ENCODE peak calls at places on chromosome 21, in four cellular contexts. Z is HAP-1, F is nucleus accumbens, I is GM03348. S is an unnamed sample.

GRCh38 chr21:44732956-44733355 is 21.6 kb upstream of the TSPEAR start:
- DNase-seq in Z (no peak), F (no peak), I (no peak), S (no peak)

GRCh38 chr21:43916691-43917514 is 51.9 kb downstream of the AGPAT3 start:
- DNase-seq in Z (no peak), F (no peak), I (peak; percentile 47), S (no peak)

GRCh38 chr21:34129971-34130597 is 56.7 kb downstream of the MRPS6 start:
- DNase-seq in Z (peak; percentile 54), F (no peak), I (peak; percentile 40), S (peak; percentile 61)

GRCh38 chr21:41737656-41738324 is 29.1 kb downstream of the RIPK4 start:
- DNase-seq in Z (no peak), F (no peak), I (no peak), S (no peak)

GRCh38 chr21:38165466-38166213 is 91.2 kb upstream of the KCNJ15 start:
- DNase-seq in Z (no peak), F (no peak), I (peak; percentile 54), S (no peak)

GRCh38 chr21:44617071-44617501 is 5.2 kb downstream of the KRTAP10-8 start:
- DNase-seq in Z (no peak), F (no peak), I (no peak), S (no peak)

GRCh38 chr21:28627261-28627660 is 365.4 kb downstream of the LTN1 start:
- DNase-seq in Z (no peak), F (no peak), I (peak; percentile 44), S (no peak)

GRCh38 chr21:35575280-35575915 is 484.9 kb downstream of the SETD4 start:
- DNase-seq in Z (no peak), F (no peak), I (peak; percentile 38), S (no peak)

GRCh38 chr21:45505416-45506021 is 36.7 kb downstream of the SLC19A1 start:
- DNase-seq in Z (no peak), F (no peak), I (no peak), S (no peak)

GRCh38 chr21:29130234-29130993 is at the start of gene MAP3K7CL:
- DNase-seq in Z (no peak), F (no peak), I (peak; percentile 94), S (no peak)

GRCh38 chr21:35649186-35649585 is 411.1 kb downstream of the SETD4 start:
- DNase-seq in Z (no peak), F (no peak), I (peak; percentile 76), S (no peak)

GRCh38 chr21:25424045-25424444 is 183.2 kb downstream of the MRPL39 start:
- DNase-seq in Z (no peak), F (no peak), I (no peak), S (no peak)

GRCh38 chr21:28632718-28633408 is 359.8 kb downstream of the LTN1 start:
- DNase-seq in Z (no peak), F (no peak), I (peak; percentile 56), S (peak; percentile 31)

GRCh38 chr21:41497836-41498235 is 10.1 kb downstream of the TMPRSS2 start:
- DNase-seq in Z (no peak), F (no peak), I (no peak), S (no peak)

GRCh38 chr21:22890656-22891055 is 1892.4 kb downstream of the NCAM2 start:
- DNase-seq in Z (no peak), F (no peak), I (no peak), S (no peak)